ENCODE peak calls at places on chromosomes 7 and 10, in six cellular contexts. One of them, this sample, is unnamed.

GRCh38 chr10:18666810-18667209 is 7.6 kb downstream of the ARL5B start:
- DNase-seq in K562: no peak
- DNase-seq in SK-N-SH: no peak
- DNase-seq in H1: no peak
- DNase-seq in GM12878: no peak
- DNase-seq in HepG2: peak
- DNase-seq in this sample: no peak

GRCh38 chr7:76260171-76260703 is 42.2 kb upstream of the HSPB1 start:
- DNase-seq in GM12878: no peak
- DNase-seq in K562: peak
- DNase-seq in H1: peak
- DNase-seq in HepG2: peak
- DNase-seq in SK-N-SH: peak
- DNase-seq in this sample: no peak

GRCh38 chr10:110411047-110411410 is 86.7 kb upstream of the DUSP5 start:
- DNase-seq in SK-N-SH: no peak
- DNase-seq in HepG2: no peak
- DNase-seq in K562: no peak
- DNase-seq in GM12878: no peak
- DNase-seq in H1: no peak
- DNase-seq in this sample: no peak

GRCh38 chr7:157465597-157466348 is 129.0 kb downstream of the DNAJB6 start:
- DNase-seq in K562: no peak
- DNase-seq in HepG2: no peak
- DNase-seq in GM12878: no peak
- DNase-seq in SK-N-SH: no peak
- DNase-seq in H1: no peak
- DNase-seq in this sample: no peak

GRCh38 chr10:84177541-84178386 is 4.2 kb downstream of the GPR15LG start:
- DNase-seq in SK-N-SH: no peak
- DNase-seq in HepG2: no peak
- DNase-seq in GM12878: no peak
- DNase-seq in K562: no peak
- DNase-seq in H1: no peak
- DNase-seq in this sample: peak

GRCh38 chr7:43669286-43670081 is 59.8 kb downstream of the COA1 start:
- DNase-seq in SK-N-SH: no peak
- DNase-seq in HepG2: no peak
- DNase-seq in GM12878: no peak
- DNase-seq in K562: no peak
- DNase-seq in H1: peak
- DNase-seq in this sample: no peak

GRCh38 chr10:98467506-98468318 is 21.0 kb upstream of the HPS1 start:
- DNase-seq in HepG2: peak
- DNase-seq in H1: peak
- DNase-seq in SK-N-SH: peak
- DNase-seq in GM12878: peak
- DNase-seq in K562: peak
- DNase-seq in this sample: peak

GRCh38 chr7:136405931-136406777 is 429.0 kb upstream of the MTPN start:
- DNase-seq in GM12878: no peak
- DNase-seq in H1: peak
- DNase-seq in HepG2: peak
- DNase-seq in SK-N-SH: peak
- DNase-seq in K562: peak
- DNase-seq in this sample: peak

GRCh38 chr10:88990528-88991160 is at the start of gene FAS:
- DNase-seq in K562: no peak
- DNase-seq in H1: no peak
- DNase-seq in HepG2: peak
- DNase-seq in SK-N-SH: peak
- DNase-seq in GM12878: peak
- DNase-seq in this sample: peak

GRCh38 chr10:70748305-70748704 is 36.9 kb downstream of the TBATA start:
- DNase-seq in HepG2: no peak
- DNase-seq in GM12878: no peak
- DNase-seq in SK-N-SH: no peak
- DNase-seq in H1: no peak
- DNase-seq in K562: no peak
- DNase-seq in this sample: no peak

GRCh38 chr10:132784582-132785432 is 1.1 kb downstream of the NKX6-2 start:
- DNase-seq in HepG2: no peak
- DNase-seq in GM12878: no peak
- DNase-seq in H1: no peak
- DNase-seq in K562: no peak
- DNase-seq in SK-N-SH: no peak
- DNase-seq in this sample: no peak

GRCh38 chr7:81331061-81332018 is 412.5 kb upstream of the SEMA3C start:
- DNase-seq in HepG2: no peak
- DNase-seq in GM12878: no peak
- DNase-seq in H1: no peak
- DNase-seq in SK-N-SH: peak
- DNase-seq in K562: no peak
- DNase-seq in this sample: no peak

GRCh38 chr7:81333536-81333935 is 414.7 kb upstream of the SEMA3C start:
- DNase-seq in GM12878: no peak
- DNase-seq in HepG2: no peak
- DNase-seq in SK-N-SH: no peak
- DNase-seq in H1: no peak
- DNase-seq in K562: no peak
- DNase-seq in this sample: no peak

GRCh38 chr7:81330108-81330507 is 411.3 kb upstream of the SEMA3C start:
- DNase-seq in GM12878: no peak
- DNase-seq in SK-N-SH: no peak
- DNase-seq in H1: no peak
- DNase-seq in HepG2: no peak
- DNase-seq in K562: no peak
- DNase-seq in this sample: no peak

GRCh38 chr7:81327873-81328272 is 409.0 kb upstream of the SEMA3C start:
- DNase-seq in GM12878: no peak
- DNase-seq in H1: no peak
- DNase-seq in K562: no peak
- DNase-seq in SK-N-SH: no peak
- DNase-seq in HepG2: no peak
- DNase-seq in this sample: no peak

DNA sequence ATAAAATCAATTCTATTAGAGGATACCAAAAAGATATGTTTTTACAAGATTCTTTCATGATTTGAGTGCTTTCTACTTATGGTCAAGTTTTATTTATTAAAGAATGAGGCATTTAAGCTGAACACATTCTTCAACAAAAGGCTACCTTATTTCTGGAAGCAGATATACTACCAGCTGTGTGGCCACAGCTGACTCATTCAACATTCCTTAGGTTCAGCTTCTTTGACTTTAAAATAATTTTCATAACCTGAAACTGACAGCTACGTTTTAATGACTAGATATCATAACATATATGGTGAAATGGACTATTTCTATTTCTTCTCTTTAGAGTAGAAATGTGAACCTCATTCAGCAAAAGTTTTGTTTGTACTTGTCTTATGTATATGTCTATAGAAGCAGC is 414.2 kb upstream of the SEMA3C start:
- DNase-seq in K562: no peak
- DNase-seq in SK-N-SH: no peak
- DNase-seq in H1: no peak
- DNase-seq in GM12878: no peak
- DNase-seq in HepG2: no peak
- DNase-seq in this sample: no peak
- TF ChIP-seq GABPA in K562: no peak
- TF ChIP-seq GABPA in SK-N-SH: no peak
- TF ChIP-seq GABPA in H1: no peak
- TF ChIP-seq GABPA in GM12878: no peak
- TF ChIP-seq GABPA in HepG2: no peak
- TF ChIP-seq GABPA in this sample: no peak

GRCh38 chr7:1709900-1710299 is 39.8 kb downstream of the ELFN1 start:
- DNase-seq in SK-N-SH: peak
- DNase-seq in HepG2: no peak
- DNase-seq in K562: peak
- DNase-seq in GM12878: no peak
- DNase-seq in H1: no peak
- DNase-seq in this sample: no peak
- TF ChIP-seq CTCF in SK-N-SH: peak
- TF ChIP-seq CTCF in HepG2: peak
- TF ChIP-seq CTCF in K562: peak
- TF ChIP-seq CTCF in GM12878: peak
- TF ChIP-seq CTCF in H1: no peak
- TF ChIP-seq CTCF in this sample: no peak

DNA sequence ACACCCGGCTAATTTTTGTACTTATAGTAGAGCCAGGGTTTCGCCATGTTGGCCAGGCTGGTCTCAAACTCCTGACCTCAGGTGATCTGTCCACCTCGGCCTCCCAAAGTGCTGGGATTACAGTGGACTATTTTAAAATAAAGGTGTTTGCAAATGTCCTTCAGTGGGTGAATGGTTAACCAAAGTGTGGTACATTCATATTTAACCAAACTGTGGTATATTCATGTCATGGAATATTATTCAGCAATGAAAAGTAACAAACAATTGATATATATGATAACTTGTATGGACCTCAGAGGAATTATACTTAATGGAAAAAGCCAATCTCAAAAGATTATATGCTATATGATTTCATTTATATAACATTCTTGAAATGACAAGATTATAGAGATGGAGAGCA is 190.0 kb downstream of the CREB5 start:
- DNase-seq in K562: no peak
- DNase-seq in SK-N-SH: no peak
- DNase-seq in H1: no peak
- DNase-seq in HepG2: no peak
- DNase-seq in GM12878: no peak
- DNase-seq in this sample: no peak
- TF ChIP-seq GABPA in K562: no peak
- TF ChIP-seq GABPA in SK-N-SH: no peak
- TF ChIP-seq GABPA in H1: no peak
- TF ChIP-seq GABPA in HepG2: no peak
- TF ChIP-seq GABPA in GM12878: no peak
- TF ChIP-seq GABPA in this sample: no peak

DNA sequence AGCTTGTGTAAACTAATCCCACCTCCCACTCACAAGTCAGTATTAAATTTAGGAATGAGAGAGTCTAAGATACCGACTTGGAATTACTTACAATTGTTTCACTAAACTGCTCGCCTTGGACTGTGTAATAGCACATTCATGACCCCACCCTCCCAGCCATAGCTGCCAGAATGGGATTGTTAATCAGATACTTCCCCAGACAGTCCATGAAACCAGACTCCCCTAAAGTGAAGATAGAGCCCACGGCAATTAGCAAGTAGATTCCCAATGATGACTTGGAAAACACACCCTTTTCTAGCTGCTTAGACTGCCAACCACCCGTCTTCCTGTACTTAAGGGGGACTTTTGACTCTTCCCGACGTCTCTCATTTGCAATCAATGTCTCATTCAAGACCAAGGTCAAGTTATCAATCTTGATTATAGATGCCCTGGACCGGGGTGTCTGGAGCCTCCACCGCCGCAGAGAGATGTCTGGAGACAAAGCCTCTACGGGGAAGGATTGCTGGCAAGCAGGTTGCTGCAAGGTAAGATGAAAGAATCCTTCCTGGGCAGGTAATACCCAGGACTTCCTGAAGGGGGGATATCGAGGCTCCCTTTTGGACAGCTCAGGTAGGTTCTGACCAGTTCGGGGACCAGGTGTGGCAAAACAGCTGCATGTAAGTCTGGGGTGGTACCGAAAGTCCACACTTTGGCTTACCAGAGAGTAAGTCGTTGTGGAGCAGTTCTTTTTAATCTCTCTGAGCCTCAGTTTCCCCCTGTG is 12.6 kb upstream of the CUX1 start:
- DNase-seq in SK-N-SH: no peak
- DNase-seq in GM12878: no peak
- DNase-seq in HepG2: no peak
- DNase-seq in H1: peak
- DNase-seq in K562: peak
- DNase-seq in this sample: no peak
- TF ChIP-seq CTCF in SK-N-SH: peak
- TF ChIP-seq CTCF in GM12878: peak
- TF ChIP-seq CTCF in HepG2: peak
- TF ChIP-seq CTCF in H1: peak
- TF ChIP-seq CTCF in K562: peak
- TF ChIP-seq CTCF in this sample: no peak

GRCh38 chr10:21191512-21191911 is 294.4 kb upstream of the NEBL start:
- DNase-seq in GM12878: no peak
- DNase-seq in SK-N-SH: no peak
- DNase-seq in K562: no peak
- DNase-seq in HepG2: no peak
- DNase-seq in H1: no peak
- DNase-seq in this sample: no peak

GRCh38 chr10:21194510-21194993 is 297.4 kb upstream of the NEBL start:
- DNase-seq in SK-N-SH: peak
- DNase-seq in H1: no peak
- DNase-seq in K562: no peak
- DNase-seq in GM12878: no peak
- DNase-seq in HepG2: peak
- DNase-seq in this sample: peak

GRCh38 chr10:21197838-21198237 is 300.7 kb upstream of the NEBL start:
- DNase-seq in HepG2: no peak
- DNase-seq in GM12878: no peak
- DNase-seq in K562: no peak
- DNase-seq in H1: no peak
- DNase-seq in SK-N-SH: no peak
- DNase-seq in this sample: no peak

GRCh38 chr10:21197006-21197405 is 299.9 kb upstream of the NEBL start:
- DNase-seq in K562: no peak
- DNase-seq in H1: no peak
- DNase-seq in SK-N-SH: no peak
- DNase-seq in HepG2: no peak
- DNase-seq in GM12878: no peak
- DNase-seq in this sample: no peak

DNA sequence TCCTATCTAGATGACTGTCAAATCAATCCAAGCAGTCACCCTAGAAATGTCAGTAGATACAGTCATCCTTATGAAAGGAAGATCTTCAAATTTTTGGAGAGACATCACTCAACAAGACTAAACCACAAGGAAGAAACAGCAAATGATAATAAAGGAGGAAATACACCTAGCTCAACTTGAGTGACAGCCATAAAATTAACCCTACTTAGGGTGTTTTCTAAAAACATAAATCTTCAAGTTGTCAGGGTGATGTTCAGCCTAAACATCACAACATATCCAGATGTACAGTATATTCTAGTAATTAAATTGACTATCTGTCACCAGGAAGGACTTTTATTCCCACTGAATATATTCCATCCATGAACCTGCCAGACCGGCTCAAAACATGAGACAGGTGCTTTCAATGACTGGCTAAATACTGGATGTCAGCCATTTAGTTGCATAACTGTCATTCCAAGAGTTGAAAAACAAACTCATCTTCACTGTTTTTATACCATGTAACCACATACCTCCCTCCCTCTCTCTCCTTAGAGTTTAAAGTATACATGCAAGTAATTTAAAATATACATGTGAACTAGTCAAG is 298.1 kb upstream of the NEBL start:
- DNase-seq in SK-N-SH: no peak
- DNase-seq in HepG2: no peak
- DNase-seq in H1: no peak
- DNase-seq in GM12878: no peak
- DNase-seq in K562: no peak
- DNase-seq in this sample: no peak
- TF ChIP-seq GABPA in SK-N-SH: no peak
- TF ChIP-seq GABPA in HepG2: no peak
- TF ChIP-seq GABPA in H1: no peak
- TF ChIP-seq GABPA in GM12878: no peak
- TF ChIP-seq GABPA in K562: no peak
- TF ChIP-seq GABPA in this sample: no peak